ENCODE peak calls at places on chromosomes 13 and 19, in seven cellular contexts. N is stimulated activated CD4-positive, alpha-beta T cell treated with anti-CD3 and anti-CD28 coated beads, Interleukin-4, amount 100 ng/mL, for 1 hour; W is left lung; U is foreskin fibroblast; C is HAP-1; K is HCEC 1CT; R is HTR-8/SVneo. F is an unnamed sample.

GRCh38 chr19:19262190-19263057 is 10.7 kb downstream of the TM6SF2 start:
- DNase-seq in W (peak), N (no peak), R (no peak), U (no peak), K (no peak), C (no peak), F (no peak)

GRCh38 chr13:85314686-85315085 is 484.5 kb downstream of the SLITRK6 start:
- DNase-seq in K (no peak), W (no peak), R (no peak), N (no peak), C (no peak), U (no peak), F (no peak)

GRCh38 chr19:27714857-27715256 is 1498.1 kb downstream of the UQCRFS1 start:
- DNase-seq in N (no peak), R (no peak), C (no peak), K (no peak), U (no peak), W (no peak), F (no peak)

GRCh38 chr13:110338441-110339101 is 31.5 kb downstream of the COL4A2 start:
- DNase-seq in R (no peak), N (no peak), K (no peak), C (no peak), W (no peak), U (peak), F (no peak)

GRCh38 chr13:35393886-35394285 is 82.6 kb downstream of the MAB21L1 start:
- DNase-seq in R (no peak), C (no peak), K (no peak), N (no peak), U (no peak), W (no peak), F (no peak)

GRCh38 chr13:111929036-111929616 is 137.8 kb upstream of the SOX1 start:
- DNase-seq in C (no peak), W (no peak), R (no peak), K (no peak), N (no peak), U (no peak), F (no peak)

GRCh38 chr13:51520524-51520923 is 63.7 kb upstream of the WDFY2 start:
- DNase-seq in N (no peak), C (no peak), W (no peak), R (no peak), K (peak), U (peak), F (peak)

GRCh38 chr13:53012707-53013106 is 15.9 kb upstream of the OLFM4 start:
- DNase-seq in N (no peak), R (no peak), U (no peak), W (no peak), K (no peak), C (no peak), F (no peak)

GRCh38 chr13:97627566-97627965 is 193.6 kb downstream of the RAP2A start:
- DNase-seq in K (peak), C (no peak), U (peak), W (no peak), N (no peak), R (peak), F (peak)

GRCh38 chr13:91546865-91547264 is 148.4 kb downstream of the GPC5 start:
- DNase-seq in W (no peak), C (no peak), N (no peak), U (no peak), R (no peak), K (no peak), F (no peak)

GRCh38 chr19:7922841-7923205 is 2.7 kb downstream of the SNAPC2 start:
- DNase-seq in R (no peak), N (no peak), C (no peak), K (no peak), U (no peak), W (no peak), F (no peak)

GRCh38 chr13:49791214-49791752 is 1.2 kb downstream of the KPNA3 start:
- DNase-seq in U (no peak), N (no peak), C (peak), W (no peak), R (no peak), K (peak), F (peak)

GRCh38 chr13:49754146-49754545 is 38.3 kb downstream of the KPNA3 start:
- DNase-seq in C (no peak), N (no peak), K (no peak), R (no peak), W (no peak), U (no peak), F (no peak)

F was measured in EL.